ENCODE peak calls at places on chromosomes 12 and 14, in eight cellular contexts. H is spleen, Z is endothelial cell of umbilical vein, P is HCT116, Q is breast epithelium, R is prostate gland, A is K562, N is stomach. L is an unnamed sample.

GRCh38 chr14:99899578-99900178 is 106.5 kb downstream of the EML1 start:
- DNase-seq in H (no peak), Z (peak; percentile 45), P (peak; percentile 8), Q (no peak), R (no peak), A (no peak), N (no peak), L (no peak)

GRCh38 chr14:99819514-99819913 is 26.3 kb downstream of the EML1 start:
- DNase-seq in H (no peak), Z (no peak), P (no peak), Q (no peak), R (no peak), A (no peak), N (no peak), L (no peak)

GRCh38 chr14:38224328-38224727 is 16.6 kb downstream of the SSTR1 start:
- DNase-seq in H (no peak), Z (no peak), P (no peak), Q (no peak), R (no peak), A (no peak), N (no peak), L (no peak)

GRCh38 chr12:104350211-104350908 is 46.8 kb downstream of the EID3 start:
- DNase-seq in H (no peak), Z (no peak), P (no peak), Q (no peak), R (no peak), A (no peak), N (no peak), L (no peak)

GRCh38 chr14:73491256-73491976 is 683 bp downstream of the RIOX1 start:
- DNase-seq in H (peak; percentile 89), Z (peak; percentile 71), P (no peak), Q (peak; percentile 35), R (peak; percentile 48), A (peak; percentile 63), N (peak; percentile 71), L (peak; percentile 79)

GRCh38 chr14:105060751-105061427 is 4.3 kb downstream of the GPR132 start:
- DNase-seq in H (peak; percentile 94), Z (no peak), P (no peak), Q (no peak), R (no peak), A (no peak), N (peak; percentile 38), L (peak; percentile 54)

GRCh38 chr12:31118831-31119530 is 45.3 kb downstream of the DDX11 start:
- DNase-seq in H (peak; percentile 85), Z (no peak), P (peak; percentile 12), Q (peak; percentile 62), R (no peak), A (peak; percentile 61), N (peak; percentile 45), L (no peak)

GRCh38 chr14:34693228-34693939 is 21.0 kb downstream of the CFL2 start:
- DNase-seq in H (no peak), Z (no peak), P (peak; percentile 37), Q (no peak), R (no peak), A (peak; percentile 50), N (peak; percentile 51), L (peak; percentile 64)

GRCh38 chr12:2959194-2959507 is at the start of gene TEAD4:
- DNase-seq in H (no peak), Z (peak; percentile 45), P (peak; percentile 39), Q (peak; percentile 61), R (peak; percentile 60), A (peak; percentile 85), N (peak; percentile 64), L (peak; percentile 71)

GRCh38 chr12:71139153-71139735 is 18.6 kb downstream of the TSPAN8 start:
- DNase-seq in H (no peak), Z (no peak), P (no peak), Q (no peak), R (no peak), A (no peak), N (no peak), L (peak; percentile 34)

GRCh38 chr14:29458547-29458946 is 469.1 kb downstream of the PRKD1 start:
- DNase-seq in H (no peak), Z (no peak), P (no peak), Q (no peak), R (no peak), A (no peak), N (no peak), L (no peak)

GRCh38 chr12:32718926-32719325 is 36.8 kb downstream of the YARS2 start:
- DNase-seq in H (no peak), Z (no peak), P (no peak), Q (no peak), R (no peak), A (no peak), N (no peak), L (no peak)

GRCh38 chr14:65211341-65211987 is 109.1 kb upstream of the MAX start:
- DNase-seq in H (no peak), Z (peak; percentile 66), P (no peak), Q (no peak), R (no peak), A (no peak), N (no peak), L (no peak)

GRCh38 chr14:32202941-32203882 is at the start of gene RNU6-8:
- DNase-seq in H (peak; percentile 97), Z (peak; percentile 88), P (peak; percentile 80), Q (peak; percentile 85), R (peak; percentile 89), A (peak; percentile 85), N (peak; percentile 86), L (peak; percentile 92)

GRCh38 chr12:107134558-107134957 is 41.2 kb upstream of the CRY1 start:
- DNase-seq in H (no peak), Z (no peak), P (peak; percentile 75), Q (no peak), R (no peak), A (peak; percentile 51), N (no peak), L (no peak)

GRCh38 chr14:26867171-26867757 is 269.4 kb upstream of the NOVA1 start:
- DNase-seq in H (no peak), Z (no peak), P (no peak), Q (no peak), R (no peak), A (no peak), N (no peak), L (no peak)

GRCh38 chr12:19706936-19707335 is 267.6 kb downstream of the AEBP2 start:
- DNase-seq in H (no peak), Z (no peak), P (no peak), Q (no peak), R (no peak), A (no peak), N (no peak), L (no peak)

GRCh38 chr12:22282283-22282682 is 52.2 kb downstream of the ST8SIA1 start:
- DNase-seq in H (no peak), Z (peak; percentile 73), P (no peak), Q (no peak), R (no peak), A (no peak), N (no peak), L (no peak)

DNA sequence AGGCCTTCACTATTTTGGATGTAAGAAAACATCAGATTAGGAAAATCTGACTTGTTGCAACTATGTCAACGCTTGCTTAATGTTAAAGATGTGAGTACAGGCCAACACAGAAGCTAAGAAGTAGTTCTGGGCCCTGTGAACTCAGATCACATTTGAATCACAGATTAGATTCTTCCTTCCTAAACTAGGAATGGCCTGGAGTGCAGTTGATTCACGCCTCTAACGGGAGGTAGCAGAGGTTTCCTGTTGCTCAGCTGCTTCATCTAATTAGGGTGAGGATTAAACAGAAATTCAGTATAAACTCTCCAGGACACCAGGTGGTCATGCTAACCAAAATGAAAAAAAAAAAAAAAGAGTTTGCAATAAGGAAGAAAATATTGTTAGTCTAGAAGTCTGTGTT is 314.3 kb downstream of the TRHDE start:
- DNase-seq in H (no peak), Z (no peak), P (no peak), Q (no peak), R (no peak), A (no peak), N (no peak), L (no peak)
- TF ChIP-seq POLR2AphosphoS5 in H (no peak), Z (no peak), P (no peak), Q (no peak), R (no peak), A (no peak), N (no peak), L (no peak)

GRCh38 chr12:47841506-47841905 is 21.8 kb upstream of the HDAC7 start:
- DNase-seq in H (no peak), Z (peak; percentile 19), P (no peak), Q (no peak), R (no peak), A (no peak), N (no peak), L (no peak)
- H3K27ac ChIP-seq in H (no peak overlapping the region), Z (no peak overlapping the region), P (no peak overlapping the region), Q (no peak overlapping the region), R (no peak overlapping the region), A (no peak overlapping the region), N (no peak overlapping the region), L (no peak overlapping the region)

GRCh38 chr14:22776215-22776614 is 9.7 kb downstream of the OXA1L start:
- DNase-seq in H (no peak), Z (no peak), P (no peak), Q (no peak), R (no peak), A (no peak), N (no peak), L (no peak)
- TF ChIP-seq POLR2AphosphoS5 in H (no peak), Z (no peak), P (no peak), Q (no peak), R (no peak), A (no peak), N (no peak), L (no peak)

GRCh38 chr12:49748800-49749199 is 7.4 kb downstream of the TMBIM6 start:
- DNase-seq in H (no peak), Z (no peak), P (no peak), Q (no peak), R (no peak), A (no peak), N (no peak), L (no peak)
- H3K27ac ChIP-seq in H (no peak overlapping the region), Z (no peak overlapping the region), P (no peak overlapping the region), Q (no peak overlapping the region), R (peak overlapping the region; percentile 13), A (no peak overlapping the region), N (no peak overlapping the region), L (no peak overlapping the region)